ENCODE peak calls at places on chromosomes 5 and 9, in four cellular contexts. I is NCI-H510A treated with DMSO at 0.1 percent for 48 hours; H is stimulated activated CD4-positive, alpha-beta T cell treated with anti-CD3 and anti-CD28 coated beads, TNF-alpha, amount 100 ng/mL, for 48 hours; C is GM23338. P is an unnamed sample.

GRCh38 chr5:56829137-56829536 is 13.8 kb downstream of the MAP3K1 start:
- DNase-seq in I (no peak), H (no peak), C (no peak), P (no peak)

GRCh38 chr9:9222730-9223129 is 1390.1 kb downstream of the PTPRD start:
- DNase-seq in I (no peak), H (no peak), C (no peak), P (no peak)

GRCh38 chr5:4230531-4230904 is 634.9 kb downstream of the IRX1 start:
- DNase-seq in I (no peak), H (no peak), C (peak), P (peak)

GRCh38 chr5:17996002-17996401 is 361.7 kb downstream of the TAF11L14 start:
- DNase-seq in I (no peak), H (no peak), C (no peak), P (no peak)

GRCh38 chr5:77662615-77663014 is 24.1 kb upstream of the OTP start:
- DNase-seq in I (no peak), H (no peak), C (no peak), P (no peak)

GRCh38 chr5:45205403-45205961 is 396.7 kb downstream of the MRPS30 start:
- DNase-seq in I (no peak), H (no peak), C (peak), P (no peak)

GRCh38 chr5:149345892-149346222 is 558 bp downstream of the GRPEL2 start:
- DNase-seq in I (peak), H (no peak), C (peak), P (no peak)

GRCh38 chr9:129720865-129721545 is 31.8 kb downstream of the PTGES start:
- DNase-seq in I (no peak), H (no peak), C (peak), P (no peak)

GRCh38 chr5:141604318-141604717 is 14.5 kb downstream of the DIAPH1 start:
- DNase-seq in I (no peak), H (no peak), C (peak), P (no peak)

GRCh38 chr9:131642496-131643083 is 97.3 kb downstream of the PRRT1B start:
- DNase-seq in I (no peak), H (no peak), C (no peak), P (no peak)

GRCh38 chr9:89449261-89449671 is 48.6 kb downstream of the SEMA4D start:
- DNase-seq in I (no peak), H (no peak), C (no peak), P (no peak)

GRCh38 chr9:126617003-126617739 is 3.4 kb downstream of the LMX1B start:
- DNase-seq in I (no peak), H (no peak), C (peak), P (no peak)

GRCh38 chr9:104856413-104856941 is 71.5 kb downstream of the ABCA1 start:
- DNase-seq in I (peak), H (no peak), C (no peak), P (no peak)

GRCh38 chr9:70639853-70640814 is 225.7 kb upstream of the KLF9 start:
- DNase-seq in I (peak), H (no peak), C (peak), P (no peak)

GRCh38 chr9:129358621-129359154 is 180.6 kb upstream of the IER5L start:
- DNase-seq in I (no peak), H (no peak), C (no peak), P (no peak)

GRCh38 chr5:77379558-77380061 is 112.5 kb downstream of the WDR41 start:
- DNase-seq in I (no peak), H (peak), C (no peak), P (no peak)

GRCh38 chr5:2378108-2378507 is 373.4 kb downstream of the IRX2 start:
- DNase-seq in I (no peak), H (no peak), C (no peak), P (no peak)

GRCh38 chr9:34492051-34492450 is 30.7 kb downstream of the ENHO start:
- DNase-seq in I (no peak), H (no peak), C (peak), P (no peak)

GRCh38 chr9:33233659-33234335 is 6.2 kb upstream of the SPINK4 start:
- DNase-seq in I (peak), H (no peak), C (no peak), P (no peak)

GRCh38 chr9:89678394-89679005 is 73.7 kb downstream of the GADD45G start:
- DNase-seq in I (peak), H (no peak), C (peak), P (no peak)

GRCh38 chr5:56601641-56602071 is 213.7 kb upstream of the MAP3K1 start:
- DNase-seq in I (no peak), H (no peak), C (no peak), P (no peak)

GRCh38 chr5:133508845-133509741 is 103.2 kb downstream of the FSTL4 start:
- DNase-seq in I (no peak), H (no peak), C (no peak), P (no peak)

GRCh38 chr5:138544171-138545134 is 1.4 kb upstream of the ETF1 start:
- DNase-seq in I (no peak), H (no peak), C (no peak), P (no peak)

GRCh38 chr9:38435526-38435925 is 11.3 kb upstream of the IGFBPL1 start:
- DNase-seq in I (no peak), H (no peak), C (no peak), P (no peak)

GRCh38 chr9:38259519-38260218 is 132.8 kb upstream of the ALDH1B1 start:
- DNase-seq in I (no peak), H (no peak), C (no peak), P (no peak)

GRCh38 chr5:124920909-124921666 is 174.6 kb upstream of the ZNF608 start:
- DNase-seq in I (no peak), H (no peak), C (no peak), P (no peak)

GRCh38 chr5:128774605-128775004 is 190.7 kb upstream of the SLC27A6 start:
- DNase-seq in I (no peak), H (no peak), C (no peak), P (no peak)

GRCh38 chr9:126347911-126348760 is 21.5 kb downstream of the MVB12B start:
- DNase-seq in I (no peak), H (no peak), C (peak), P (no peak)

GRCh38 chr5:139908749-139909148 is 113.1 kb downstream of the PSD2 start:
- DNase-seq in I (no peak), H (no peak), C (no peak), P (no peak)

GRCh38 chr5:83844320-83845068 is 123.8 kb upstream of the HAPLN1 start:
- DNase-seq in I (no peak), H (no peak), C (peak), P (no peak)

GRCh38 chr5:125720745-125721144 is 702.5 kb upstream of the GRAMD2B start:
- DNase-seq in I (no peak), H (no peak), C (no peak), P (no peak)

GRCh38 chr9:105178106-105178505 is 66.3 kb upstream of the SLC44A1 start:
- DNase-seq in I (no peak), H (no peak), C (no peak), P (no peak)

GRCh38 chr5:11504794-11505193 is 399.5 kb downstream of the CTNND2 start:
- DNase-seq in I (no peak), H (no peak), C (no peak), P (no peak)

GRCh38 chr5:59592101-59592500 is 301.4 kb downstream of the PDE4D start:
- DNase-seq in I (peak), H (no peak), C (no peak), P (no peak)

GRCh38 chr5:180331647-180331950 is 21.5 kb downstream of the GFPT2 start:
- DNase-seq in I (no peak), H (no peak), C (peak), P (no peak)